ENCODE peak calls at places on chromosomes 4 and X, in six cellular contexts. J, M, C, B, K and U are unnamed samples.

GRCh38 chr4:141207971-141208370 is 12.7 kb upstream of the ZNF330 start:
- DNase-seq in J (peak; percentile 80), M (no peak), C (no peak), B (no peak), K (no peak), U (no peak)

GRCh38 chr4:5720157-5720850 is 9.3 kb downstream of the EVC start:
- DNase-seq in J (no peak), M (no peak), C (no peak), B (no peak), K (no peak), U (no peak)

GRCh38 chr4:155371432-155372043 is 5.2 kb downstream of the MAP9 start:
- DNase-seq in J (peak; percentile 55), M (no peak), C (peak; percentile 24), B (no peak), K (no peak), U (peak; percentile 21)

GRCh38 chrX:120840826-120841225 is 34.8 kb downstream of the CT47B1 start:
- DNase-seq in J (peak; percentile 35), M (no peak), C (no peak), B (no peak), K (no peak), U (no peak)

GRCh38 chr4:105923507-105924238 is 28.4 kb downstream of the NPNT start:
- DNase-seq in J (no peak), M (no peak), C (peak; percentile 4), B (no peak), K (no peak), U (no peak)

GRCh38 chr4:51960486-51960885 is 59.7 kb downstream of the LRRC66 start:
- DNase-seq in J (no peak), M (no peak), C (no peak), B (no peak), K (no peak), U (no peak)

GRCh38 chrX:17047224-17047623 is 100.8 kb downstream of the REPS2 start:
- DNase-seq in J (no peak), M (no peak), C (peak; percentile 3), B (no peak), K (no peak), U (no peak)

GRCh38 chrX:40227111-40227510 is 129.4 kb upstream of the BCOR start:
- DNase-seq in J (no peak), M (no peak), C (no peak), B (no peak), K (no peak), U (no peak)

GRCh38 chr4:153408932-153409331 is 57.2 kb upstream of the TMEM131L start:
- DNase-seq in J (no peak), M (no peak), C (no peak), B (no peak), K (no peak), U (peak; percentile 41)

GRCh38 chr4:24476209-24476781 is 108.1 kb downstream of the DHX15 start:
- DNase-seq in J (peak; percentile 22), M (no peak), C (peak; percentile 30), B (no peak), K (no peak), U (peak; percentile 18)

GRCh38 chr4:128332086-128332485 is 44.5 kb upstream of the PGRMC2 start:
- DNase-seq in J (no peak), M (no peak), C (no peak), B (no peak), K (no peak), U (no peak)

GRCh38 chr4:99645036-99645435 is 12.6 kb downstream of the C4orf54 start:
- DNase-seq in J (no peak), M (no peak), C (peak; percentile 57), B (no peak), K (peak; percentile 32), U (no peak)

GRCh38 chr4:183332447-183332846 is 10.2 kb upstream of the CLDN24 start:
- DNase-seq in J (no peak), M (no peak), C (no peak), B (no peak), K (no peak), U (no peak)

GRCh38 chr4:20895988-20896387 is 195.7 kb downstream of the PACRGL start:
- DNase-seq in J (no peak), M (no peak), C (no peak), B (no peak), K (no peak), U (no peak)

GRCh38 chr4:47519239-47519883 is 34.3 kb downstream of the ATP10D start:
- DNase-seq in J (no peak), M (no peak), C (no peak), B (no peak), K (no peak), U (no peak)

GRCh38 chrX:118164138-118164537 is 47.5 kb upstream of the KLHL13 start:
- DNase-seq in J (no peak), M (no peak), C (no peak), B (no peak), K (no peak), U (peak; percentile 48)

DNA sequence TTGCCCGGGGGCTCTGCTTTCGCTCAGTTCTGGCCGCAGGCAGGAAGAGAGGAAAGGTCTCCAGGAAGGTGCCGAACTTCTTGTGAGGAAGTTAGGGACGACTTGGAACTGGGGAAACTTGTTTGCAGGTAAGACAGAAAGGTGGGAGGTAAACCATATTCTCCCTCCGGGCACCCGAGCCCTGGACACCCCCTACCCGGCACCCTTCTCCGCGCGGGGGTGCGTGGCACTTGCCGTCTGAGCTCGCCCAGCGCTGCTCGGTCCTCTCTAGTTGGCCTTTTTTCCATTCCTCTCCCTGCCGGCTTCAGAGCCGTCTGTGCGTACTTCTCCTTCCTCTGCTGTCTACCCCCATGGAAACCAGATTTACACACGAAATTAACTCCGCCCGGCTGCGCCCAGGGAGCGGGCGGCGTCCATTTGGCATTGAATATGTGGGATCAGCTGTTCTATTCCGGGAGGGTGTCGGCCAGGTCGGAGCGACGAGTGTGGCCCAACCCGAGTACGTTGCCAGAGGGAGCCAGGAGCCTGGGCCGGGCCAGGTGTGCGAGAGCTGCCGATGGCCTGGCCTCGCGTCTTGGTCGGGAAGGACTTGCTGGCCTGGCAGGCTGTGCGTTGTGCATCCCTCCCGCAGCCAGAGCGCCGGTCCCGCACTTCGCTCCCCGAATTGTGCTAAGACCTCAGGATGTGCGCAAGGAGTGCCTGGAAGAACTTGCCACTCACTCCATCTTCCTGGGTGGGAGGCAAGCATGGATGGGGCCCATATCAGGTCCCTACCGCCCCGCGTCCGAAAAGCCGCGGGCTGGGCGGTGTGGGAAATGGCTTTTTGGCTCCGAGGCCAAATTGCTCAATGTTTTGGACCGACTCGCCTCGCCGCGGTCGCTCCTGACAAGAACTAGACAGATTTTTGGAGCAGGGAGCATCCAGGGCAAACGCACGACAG is 1.7 kb downstream of the PDGFRA start:
- DNase-seq in J (peak; percentile 31), M (peak; percentile 76), C (peak; percentile 47), B (peak; percentile 64), K (peak; percentile 31), U (no peak)
- H3K23ac ChIP-seq in J (no peak overlapping the region), M (no peak overlapping the region), C (peak overlapping the region; percentile 89), B (no peak overlapping the region), K (no peak overlapping the region), U (peak overlapping the region; percentile 90)

GRCh38 chr4:188262464-188262863 is 123.2 kb downstream of the TRIML1 start:
- DNase-seq in J (peak; percentile 82), M (no peak), C (no peak), B (no peak), K (no peak), U (peak; percentile 86)
- H4K8ac ChIP-seq in J (no peak overlapping the region), M (no peak overlapping the region), C (no peak overlapping the region), B (no peak overlapping the region), K (no peak overlapping the region), U (no peak overlapping the region)

GRCh38 chr4:15002659-15003440 is 569 bp downstream of the CPEB2 start:
- DNase-seq in J (peak; percentile 85), M (peak; percentile 73), C (peak; percentile 85), B (peak; percentile 63), K (peak; percentile 71), U (peak; percentile 87)

GRCh38 chr4:15004701-15005301 is 2.5 kb downstream of the CPEB2 start:
- DNase-seq in J (peak; percentile 88), M (peak; percentile 58), C (peak; percentile 75), B (peak; percentile 64), K (peak; percentile 32), U (peak; percentile 54)

GRCh38 chr4:15003891-15004700 is 1.8 kb downstream of the CPEB2 start:
- DNase-seq in J (peak; percentile 61), M (peak; percentile 60), C (peak; percentile 64), B (peak; percentile 38), K (peak; percentile 27), U (no peak)

GRCh38 chr4:15001825-15002658 is at the start of gene CPEB2:
- DNase-seq in J (peak; percentile 94), M (peak; percentile 85), C (peak; percentile 94), B (peak; percentile 92), K (peak; percentile 93), U (peak; percentile 97)

DNA sequence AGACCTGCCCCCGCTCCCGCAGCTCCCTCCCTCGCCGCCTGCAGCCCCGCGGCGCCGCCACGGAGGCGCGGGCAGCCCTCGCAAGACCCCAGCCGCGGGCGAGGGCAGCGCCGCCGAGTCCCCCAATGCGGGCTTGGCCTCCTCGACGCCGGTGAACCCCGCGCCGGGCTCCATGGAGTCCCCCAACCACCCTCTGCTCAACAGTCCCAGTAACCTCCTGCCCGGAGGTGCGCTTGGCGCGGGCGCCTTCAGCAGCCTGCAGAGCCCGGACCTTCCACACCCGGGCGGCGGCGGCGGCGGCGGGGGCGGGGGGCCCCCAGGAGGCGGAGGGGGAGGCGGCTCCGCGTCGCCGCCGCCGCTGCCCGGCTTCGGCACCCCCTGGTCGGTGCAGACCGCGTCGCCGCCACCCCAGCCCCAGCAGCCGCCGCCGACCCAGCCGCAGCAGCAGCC is 1.2 kb downstream of the CPEB2 start:
- DNase-seq in J (no peak), M (peak; percentile 73), C (peak; percentile 63), B (peak; percentile 52), K (peak; percentile 51), U (peak; percentile 19)
- H3K23ac ChIP-seq in J (no peak overlapping the region), M (no peak overlapping the region), C (no peak overlapping the region), B (no peak overlapping the region), K (peak overlapping the region; percentile 80), U (no peak overlapping the region)

GRCh38 chrX:149818652-149819051 is 36.9 kb downstream of the MAGEA9 start:
- DNase-seq in J (no peak), M (no peak), C (no peak), B (no peak), K (no peak), U (no peak)

DNA sequence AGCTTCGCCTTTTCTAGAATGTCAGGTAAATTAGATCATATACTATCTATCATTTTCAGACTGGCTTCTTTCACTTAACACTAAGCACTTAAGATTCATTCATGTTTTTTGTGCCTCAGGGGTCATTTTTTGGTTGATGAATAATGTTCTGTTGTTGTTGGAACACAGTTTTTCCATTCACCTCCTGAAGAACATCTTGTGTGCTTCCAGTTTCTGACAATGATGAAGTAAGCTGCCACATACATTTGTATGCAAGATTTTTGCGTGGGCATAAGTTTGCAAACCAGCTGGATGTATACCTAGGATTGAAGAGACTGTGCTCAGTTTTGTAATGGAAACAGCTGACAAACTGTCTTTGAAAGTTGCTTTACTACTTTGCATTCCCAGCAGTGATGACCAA is 37.6 kb downstream of the MAGEA9 start:
- DNase-seq in J (no peak), M (no peak), C (no peak), B (no peak), K (no peak), U (no peak)
- H4K8ac ChIP-seq in J (no peak overlapping the region), M (no peak overlapping the region), C (no peak overlapping the region), B (no peak overlapping the region), K (no peak overlapping the region), U (no peak overlapping the region)

DNA sequence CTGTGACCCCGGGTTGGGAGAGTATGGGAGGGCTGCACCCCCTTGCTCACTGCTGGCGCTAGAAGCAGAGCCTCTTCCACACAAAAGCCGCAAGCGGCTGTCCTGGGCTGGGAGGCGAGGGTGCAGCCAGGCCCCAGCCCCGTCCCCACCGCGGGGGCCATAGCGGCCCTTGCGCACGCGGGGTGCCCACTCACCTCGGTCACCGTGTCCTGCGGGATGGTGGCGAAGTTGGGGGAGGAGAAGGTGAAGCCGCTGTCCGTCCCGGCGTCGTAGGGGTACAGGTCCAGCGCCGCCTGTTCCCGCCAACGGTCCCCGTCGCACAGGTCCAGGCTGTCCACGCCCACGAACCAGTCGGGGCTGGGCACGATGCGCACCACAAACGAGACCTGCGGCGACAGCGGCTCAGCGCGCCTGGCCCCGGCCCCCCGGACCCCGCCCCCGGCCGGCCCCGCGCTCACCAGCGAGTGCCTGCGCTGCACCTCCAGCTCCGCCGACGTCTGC is 1.5 kb downstream of the SPON2 start:
- DNase-seq in J (no peak), M (no peak), C (no peak), B (no peak), K (no peak), U (no peak)
- H3K23ac ChIP-seq in J (no peak overlapping the region), M (no peak overlapping the region), C (no peak overlapping the region), B (no peak overlapping the region), K (peak overlapping the region; percentile 93), U (no peak overlapping the region)